ENCODE peak calls at places on chromosomes 16 and 17, in five cellular contexts. V is H1, T is GM23338, J is OCI-LY7, S is PC-3. I is an unnamed sample.

GRCh38 chr17:34156741-34157589 is 98.1 kb upstream of the CCL2 start:
- DNase-seq in V (peak), T (no peak), J (no peak), S (no peak), I (no peak)

GRCh38 chr16:4679156-4679853 is 14.1 kb upstream of the NUDT16L1 start:
- DNase-seq in V (no peak), T (no peak), J (no peak), S (no peak), I (no peak)

GRCh38 chr17:16428098-16428882 is 12.9 kb downstream of the TRPV2 start:
- DNase-seq in V (peak), T (peak), J (peak), S (peak), I (no peak)

GRCh38 chr17:30534298-30534697 is 57.1 kb downstream of the GOSR1 start:
- DNase-seq in V (no peak), T (no peak), J (no peak), S (no peak), I (no peak)

GRCh38 chr17:45851873-45852272 is 7.2 kb downstream of the SPPL2C start:
- DNase-seq in V (no peak), T (no peak), J (no peak), S (no peak), I (no peak)

GRCh38 chr17:34155947-34156346 is 99.1 kb upstream of the CCL2 start:
- DNase-seq in V (no peak), T (no peak), J (no peak), S (no peak), I (no peak)

GRCh38 chr17:67047382-67047781 is 3.0 kb downstream of the CACNG1 start:
- DNase-seq in V (no peak), T (no peak), J (no peak), S (no peak), I (no peak)

GRCh38 chr17:37131064-37131463 is 182.3 kb downstream of the AATF start:
- DNase-seq in V (no peak), T (peak), J (no peak), S (no peak), I (no peak)

GRCh38 chr17:8056232-8056975 is 17.5 kb downstream of the ALOX15B start:
- DNase-seq in V (no peak), T (no peak), J (peak), S (peak), I (peak)

GRCh38 chr16:24009060-24009459 is 173.3 kb downstream of the PRKCB start:
- DNase-seq in V (no peak), T (no peak), J (no peak), S (no peak), I (no peak)

GRCh38 chr17:43584666-43585102 is 38.5 kb upstream of the ETV4 start:
- DNase-seq in V (no peak), T (no peak), J (no peak), S (peak), I (no peak)

GRCh38 chr17:28328325-28328724 is 6.9 kb downstream of the IFT20 start:
- DNase-seq in V (no peak), T (no peak), J (no peak), S (no peak), I (no peak)

GRCh38 chr16:27789150-27789549 is 239.2 kb downstream of the KATNIP start:
- DNase-seq in V (no peak), T (no peak), J (no peak), S (no peak), I (no peak)

GRCh38 chr17:65743313-65743665 is 181.8 kb upstream of the AXIN2 start:
- DNase-seq in V (no peak), T (no peak), J (no peak), S (peak), I (no peak)

GRCh38 chr17:61338000-61338864 is 61.4 kb upstream of the TBX2 start:
- DNase-seq in V (no peak), T (no peak), J (no peak), S (peak), I (peak)

GRCh38 chr17:40615295-40615988 is 32.2 kb downstream of the SMARCE1 start:
- DNase-seq in V (peak), T (peak), J (peak), S (peak), I (peak)

GRCh38 chr17:79065105-79065670 is 9.4 kb upstream of the ENGASE start:
- DNase-seq in V (peak), T (peak), J (peak), S (peak), I (no peak)

GRCh38 chr17:40028595-40028994 is 13.4 kb downstream of the CSF3 start:
- DNase-seq in V (no peak), T (no peak), J (no peak), S (no peak), I (no peak)

GRCh38 chr17:21363776-21364642 is 12.1 kb upstream of the KCNJ12 start:
- DNase-seq in V (no peak), T (no peak), J (no peak), S (no peak), I (no peak)

GRCh38 chr16:11342021-11342855 is 3.0 kb upstream of the RMI2 start:
- DNase-seq in V (no peak), T (no peak), J (no peak), S (no peak), I (no peak)

GRCh38 chr16:13438064-13438463 is 481.9 kb upstream of the ERCC4 start:
- DNase-seq in V (no peak), T (no peak), J (no peak), S (no peak), I (no peak)

GRCh38 chr16:84607694-84608093 is 10.2 kb downstream of the COTL1 start:
- DNase-seq in V (no peak), T (no peak), J (peak), S (no peak), I (no peak)

GRCh38 chr16:1816396-1817275 is 10.0 kb downstream of the HAGH start:
- DNase-seq in V (no peak), T (no peak), J (no peak), S (no peak), I (no peak)

GRCh38 chr16:22642689-22643088 is 132.0 kb downstream of the NPIPB5 start:
- DNase-seq in V (no peak), T (no peak), J (no peak), S (no peak), I (no peak)

GRCh38 chr16:52471650-52472370 is 75.1 kb downstream of the TOX3 start:
- DNase-seq in V (no peak), T (no peak), J (no peak), S (no peak), I (no peak)

GRCh38 chr17:52159810-52160578 is 1.5 kb upstream of the CA10 start:
- DNase-seq in V (no peak), T (peak), J (no peak), S (no peak), I (no peak)

GRCh38 chr17:12362853-12363252 is 302.8 kb upstream of the MYOCD start:
- DNase-seq in V (no peak), T (no peak), J (no peak), S (no peak), I (no peak)

GRCh38 chr16:74568961-74569631 is 37.8 kb downstream of the GLG1 start:
- DNase-seq in V (no peak), T (no peak), J (no peak), S (no peak), I (no peak)

GRCh38 chr17:75650874-75651273 is 16.1 kb downstream of the RECQL5 start:
- DNase-seq in V (no peak), T (no peak), J (no peak), S (no peak), I (no peak)

GRCh38 chr17:65515959-65516948 is 45.2 kb downstream of the AXIN2 start:
- DNase-seq in V (peak), T (peak), J (no peak), S (no peak), I (no peak)

GRCh38 chr17:27938864-27939263 is 45.7 kb upstream of the LYRM9 start:
- DNase-seq in V (no peak), T (no peak), J (no peak), S (no peak), I (no peak)

GRCh38 chr16:83953796-83954576 is 946 bp downstream of the OSGIN1 start:
- DNase-seq in V (no peak), T (peak), J (peak), S (peak), I (peak)

GRCh38 chr17:81285179-81285878 is 9.8 kb downstream of the SLC38A10 start:
- DNase-seq in V (no peak), T (no peak), J (no peak), S (no peak), I (no peak)

GRCh38 chr17:32801193-32801592 is 75.7 kb downstream of the MYO1D start:
- DNase-seq in V (no peak), T (no peak), J (no peak), S (no peak), I (no peak)

GRCh38 chr17:60941028-60941427 is 263.4 kb downstream of the BCAS3 start:
- DNase-seq in V (no peak), T (peak), J (no peak), S (no peak), I (no peak)

GRCh38 chr16:31177136-31177535 is 2.8 kb upstream of the FUS start:
- DNase-seq in V (no peak), T (no peak), J (peak), S (peak), I (no peak)

GRCh38 chr17:79812206-79812968 is 15.5 kb upstream of the CBX8 start:
- DNase-seq in V (peak), T (no peak), J (no peak), S (no peak), I (no peak)

GRCh38 chr17:42428141-42428944 is 5.3 kb upstream of the CAVIN1 start:
- DNase-seq in V (no peak), T (peak), J (peak), S (no peak), I (peak)

GRCh38 chr16:84751241-84751640 is 51.4 kb downstream of the USP10 start:
- DNase-seq in V (peak), T (no peak), J (no peak), S (no peak), I (no peak)

GRCh38 chr17:55267777-55268648 is 3.3 kb downstream of the HLF start:
- DNase-seq in V (no peak), T (no peak), J (no peak), S (no peak), I (no peak)
- H2AFZ ChIP-seq in V (no peak), T (no peak), J (no peak), S (no peak), I (no peak)

DNA sequence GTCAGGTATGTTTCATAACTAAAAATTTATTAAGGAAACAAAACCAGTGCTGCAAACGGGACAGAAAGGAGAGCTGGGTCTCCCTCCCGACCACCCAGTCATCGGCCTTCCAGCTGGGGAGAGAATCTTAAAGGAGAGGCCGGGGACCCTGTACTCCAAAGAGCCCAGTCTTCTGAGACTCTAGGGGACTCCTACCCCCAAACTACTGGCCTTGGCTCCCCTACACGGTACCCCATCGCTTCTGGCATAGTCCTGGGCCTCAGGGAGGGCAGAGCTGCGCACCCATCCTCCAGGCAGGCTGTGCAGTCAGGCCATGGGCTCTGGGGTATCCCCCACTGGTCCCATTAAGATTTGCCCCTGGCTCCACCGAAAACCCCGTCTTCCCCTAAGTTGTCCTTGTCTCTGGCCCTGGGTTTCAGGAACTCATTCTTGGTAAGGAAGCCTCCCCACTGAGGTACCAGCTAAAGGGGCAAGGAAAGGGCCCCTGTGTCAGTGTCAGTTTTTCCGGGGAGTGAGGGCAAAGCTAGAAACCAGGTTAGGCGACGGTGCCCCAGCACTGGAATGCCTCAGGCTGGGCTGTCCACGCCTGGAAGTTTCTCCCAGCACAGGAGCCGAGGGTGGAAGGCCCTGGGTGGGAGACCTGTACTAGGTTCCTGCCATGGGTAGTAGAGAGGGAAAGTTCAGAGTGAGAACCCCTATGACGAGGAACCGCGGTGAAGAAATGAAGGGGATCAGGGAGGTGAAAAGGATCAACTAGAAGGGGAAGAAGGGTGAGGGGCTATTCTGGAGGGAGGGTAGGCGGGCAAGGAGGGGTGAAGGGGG is 5.1 kb downstream of the HIC1 start:
- DNase-seq in V (no peak), T (no peak), J (no peak), S (no peak), I (no peak)
- H2AFZ ChIP-seq in V (no peak), T (no peak), J (no peak), S (no peak), I (no peak)

GRCh38 chr17:73342057-73342522 is 30.3 kb upstream of the CDC42EP4 start:
- DNase-seq in V (peak), T (peak), J (no peak), S (peak), I (no peak)
- H2AFZ ChIP-seq in V (no peak), T (peak), J (no peak), S (no peak), I (no peak)

GRCh38 chr17:70091005-70091568 is 16.1 kb downstream of the KCNJ16 start:
- DNase-seq in V (no peak), T (no peak), J (no peak), S (no peak), I (no peak)

GRCh38 chr17:70086468-70086867 is 11.4 kb downstream of the KCNJ16 start:
- DNase-seq in V (no peak), T (no peak), J (no peak), S (peak), I (no peak)

GRCh38 chr17:70093163-70093562 is 18.1 kb downstream of the KCNJ16 start:
- DNase-seq in V (no peak), T (no peak), J (no peak), S (no peak), I (no peak)

GRCh38 chr17:70091681-70092080 is 16.7 kb downstream of the KCNJ16 start:
- DNase-seq in V (no peak), T (no peak), J (no peak), S (peak), I (no peak)

GRCh38 chr17:70089513-70090148 is 14.6 kb downstream of the KCNJ16 start:
- DNase-seq in V (no peak), T (no peak), J (no peak), S (peak), I (peak)
- H2AFZ ChIP-seq in V (peak), T (peak), J (no peak), S (no peak), I (no peak)

GRCh38 chr16:67166035-67166882 is 1.7 kb downstream of the HSF4 start:
- DNase-seq in V (no peak), T (no peak), J (no peak), S (no peak), I (no peak)

GRCh38 chr16:67165121-67166034 is 833 bp downstream of the HSF4 start:
- DNase-seq in V (peak), T (peak), J (no peak), S (no peak), I (no peak)

GRCh38 chr16:67163903-67164558 is 514 bp upstream of the HSF4 start:
- DNase-seq in V (peak), T (peak), J (no peak), S (no peak), I (no peak)

GRCh38 chr16:67163164-67163902 is 1.2 kb upstream of the HSF4 start:
- DNase-seq in V (peak), T (peak), J (no peak), S (no peak), I (no peak)

DNA sequence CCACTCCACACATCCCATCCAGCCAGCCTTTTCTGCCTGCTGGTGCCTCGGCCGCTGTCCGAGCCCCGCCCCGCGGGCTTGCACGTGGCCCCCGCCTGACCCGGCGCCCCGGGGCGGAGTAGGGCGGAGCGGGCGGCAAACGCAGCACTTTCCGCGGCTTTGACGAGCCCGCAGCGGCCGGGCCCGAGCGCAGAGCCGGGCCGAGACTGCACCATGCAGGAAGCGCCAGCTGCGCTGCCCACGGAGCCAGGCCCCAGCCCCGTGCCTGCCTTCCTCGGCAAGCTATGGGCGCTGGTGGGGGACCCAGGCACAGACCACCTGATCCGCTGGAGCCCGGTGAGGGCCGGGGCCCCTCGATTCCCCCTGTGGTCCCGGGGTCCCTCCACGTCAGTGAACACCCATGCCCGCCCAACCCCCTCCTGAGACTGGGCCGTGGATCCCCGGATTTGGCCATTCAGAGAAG is at the start of gene HSF4:
- DNase-seq in V (peak), T (no peak), J (no peak), S (no peak), I (no peak)
- H2AFZ ChIP-seq in V (no peak), T (peak), J (no peak), S (no peak), I (no peak)

DNA sequence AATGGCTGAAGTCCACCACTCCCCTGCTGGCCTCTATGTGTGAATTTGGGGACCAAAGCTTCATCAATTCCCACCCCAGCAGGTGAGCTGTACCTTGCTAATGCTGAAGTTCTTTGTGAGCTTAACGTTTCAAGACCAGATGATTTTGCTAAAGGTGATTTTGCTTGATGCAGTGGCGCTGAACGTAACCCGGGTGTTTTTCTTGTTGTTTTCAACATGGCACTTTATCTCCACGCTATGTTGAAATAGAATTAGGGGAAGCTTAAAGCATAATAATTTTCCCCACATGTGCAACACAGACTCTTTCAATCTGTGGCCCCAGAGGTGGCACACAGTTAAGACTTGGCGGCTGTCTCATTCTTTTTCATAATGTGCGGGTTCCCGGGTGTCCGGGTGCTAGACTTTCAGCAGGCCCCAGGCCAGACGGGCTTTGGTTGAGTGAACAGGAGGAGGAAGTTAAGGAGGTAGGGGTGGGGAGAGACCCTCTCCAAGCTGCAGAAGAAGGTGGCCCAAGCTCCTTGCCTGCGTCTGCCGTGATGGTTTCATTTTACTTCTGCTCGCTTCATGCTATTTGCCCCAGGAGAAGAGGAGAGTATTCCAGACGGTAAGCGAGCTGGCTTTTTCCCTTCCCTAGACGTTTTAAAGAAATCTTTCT is 4.0 kb downstream of the FOXC2 start:
- DNase-seq in V (no peak), T (peak), J (peak), S (no peak), I (no peak)
- H2AFZ ChIP-seq in V (no peak), T (no peak), J (peak), S (no peak), I (no peak)

DNA sequence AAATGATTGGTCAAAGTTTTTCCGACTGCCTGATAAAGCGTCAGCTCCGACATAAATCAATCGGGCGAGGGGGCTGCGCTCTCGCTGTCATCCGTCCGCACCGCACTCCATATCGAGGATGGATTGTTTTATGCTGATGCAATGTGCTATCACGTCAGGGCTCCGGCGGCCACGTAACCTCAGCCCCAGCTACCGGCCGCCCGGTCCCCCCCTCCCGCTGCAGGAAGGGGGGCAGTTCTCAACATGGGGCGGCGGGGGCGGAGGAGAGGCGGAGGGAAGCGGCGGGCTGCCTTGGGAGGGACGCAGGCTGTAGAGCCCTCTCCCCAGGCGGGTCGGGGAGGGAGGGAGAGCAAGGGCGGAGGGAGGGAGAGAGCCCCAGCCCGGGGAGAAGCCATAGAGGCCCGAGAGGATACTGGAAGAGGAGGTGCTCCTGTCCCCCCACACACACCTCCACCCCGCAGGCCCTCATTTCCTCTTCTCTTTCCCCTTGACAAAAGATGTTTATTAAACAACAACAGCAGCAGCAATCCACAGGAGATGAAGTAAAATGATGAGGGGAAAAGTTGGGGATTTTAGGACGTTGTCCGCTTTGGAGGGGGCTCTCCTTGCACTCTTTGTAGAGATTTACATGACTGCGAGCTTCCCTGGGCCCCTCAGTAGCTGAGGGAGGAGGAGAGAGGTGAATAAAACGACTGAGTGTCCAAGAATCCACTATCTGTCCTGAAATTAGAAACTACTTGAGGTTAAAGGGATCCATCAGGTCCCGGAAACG is 498 bp upstream of the HOXB9 start:
- DNase-seq in V (no peak), T (peak), J (no peak), S (peak), I (peak)
- H2AFZ ChIP-seq in V (no peak), T (no peak), J (no peak), S (peak), I (peak)